ENCODE peak calls at places on chromosomes 2 and 18, in four cellular contexts. K, L, J and U are unnamed samples.

GRCh38 chr2:138415891-138416494 is 85.6 kb upstream of the SPOPL start:
- DNase-seq in K (no peak), L (no peak), J (no peak), U (no peak)

GRCh38 chr2:22375094-22375493 is 1009.9 kb upstream of the KLHL29 start:
- DNase-seq in K (no peak), L (no peak), J (no peak), U (peak)

GRCh38 chr2:126676814-126677538 is 21.0 kb downstream of the GYPC start:
- DNase-seq in K (no peak), L (peak), J (no peak), U (no peak)

GRCh38 chr2:210663574-210663973 is 107.2 kb downstream of the CPS1 start:
- DNase-seq in K (no peak), L (no peak), J (peak), U (no peak)

GRCh38 chr2:224145751-224146355 is 106.8 kb upstream of the SERPINE2 start:
- DNase-seq in K (peak), L (no peak), J (peak), U (no peak)

GRCh38 chr18:31203086-31203793 is 40.6 kb upstream of the DSC1 start:
- DNase-seq in K (no peak), L (no peak), J (peak), U (no peak)

GRCh38 chr2:21261591-21261990 is 137.8 kb downstream of the TDRD15 start:
- DNase-seq in K (no peak), L (no peak), J (no peak), U (no peak)

GRCh38 chr18:79869591-79870368 is 72.0 kb downstream of the KCNG2 start:
- DNase-seq in K (no peak), L (no peak), J (no peak), U (no peak)

GRCh38 chr18:76405761-76406356 is 89.2 kb downstream of the ZNF516 start:
- DNase-seq in K (peak), L (peak), J (peak), U (peak)

GRCh38 chr2:233053928-233054774 is 6.0 kb upstream of the INPP5D start:
- DNase-seq in K (peak), L (peak), J (peak), U (peak)

GRCh38 chr2:12678189-12678588 is 38.5 kb upstream of the TRIB2 start:
- DNase-seq in K (no peak), L (no peak), J (no peak), U (no peak)

DNA sequence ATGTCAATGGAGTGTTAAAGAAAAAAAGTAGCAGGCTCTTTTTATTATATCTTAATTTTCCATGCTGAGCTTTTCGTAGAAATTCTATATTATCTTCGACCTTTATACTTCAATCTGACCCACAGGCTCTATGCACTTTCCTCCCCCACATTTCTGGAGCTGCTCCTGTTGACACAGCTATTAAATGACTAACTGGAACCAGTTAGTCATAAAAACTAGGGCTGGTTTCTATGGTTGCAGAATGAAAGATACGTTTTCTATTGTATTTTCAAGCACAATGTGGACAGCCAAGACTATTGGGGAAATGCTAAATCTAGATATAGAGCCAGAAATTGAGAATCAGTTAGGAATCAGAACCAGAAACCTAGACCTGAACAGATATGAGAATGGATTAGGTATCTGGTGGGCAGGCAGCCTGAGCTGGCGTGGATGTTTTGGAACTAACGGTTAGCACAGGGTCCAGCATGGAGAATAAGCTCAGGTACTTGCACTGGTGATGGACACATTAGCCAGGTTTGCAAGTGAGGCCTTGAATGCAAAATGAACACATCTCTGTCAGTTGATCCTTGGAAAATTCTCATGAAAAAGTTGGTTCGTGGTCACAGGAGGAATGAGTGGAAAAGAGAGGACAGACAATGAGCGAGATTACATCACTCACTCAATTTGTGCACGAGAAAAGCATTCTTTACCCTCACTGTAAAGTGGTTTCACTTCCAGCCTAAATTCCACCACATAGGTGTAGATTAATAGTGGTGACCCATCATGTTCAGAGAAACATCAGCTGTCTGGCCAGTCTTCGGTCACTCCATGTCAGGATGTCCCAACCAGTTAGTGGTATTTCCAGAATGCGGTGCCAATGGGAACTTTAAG is 144.6 kb upstream of the EPHA4 start:
- DNase-seq in K (peak), L (no peak), J (no peak), U (no peak)
- TF ChIP-seq ESRRA in K (no peak), L (no peak), J (no peak), U (no peak)

GRCh38 chr18:58552057-58552461 is 76.8 kb downstream of the ALPK2 start:
- DNase-seq in K (no peak), L (no peak), J (peak), U (no peak)
- TF ChIP-seq JUN in K (no peak), L (no peak), J (no peak), U (no peak)

DNA sequence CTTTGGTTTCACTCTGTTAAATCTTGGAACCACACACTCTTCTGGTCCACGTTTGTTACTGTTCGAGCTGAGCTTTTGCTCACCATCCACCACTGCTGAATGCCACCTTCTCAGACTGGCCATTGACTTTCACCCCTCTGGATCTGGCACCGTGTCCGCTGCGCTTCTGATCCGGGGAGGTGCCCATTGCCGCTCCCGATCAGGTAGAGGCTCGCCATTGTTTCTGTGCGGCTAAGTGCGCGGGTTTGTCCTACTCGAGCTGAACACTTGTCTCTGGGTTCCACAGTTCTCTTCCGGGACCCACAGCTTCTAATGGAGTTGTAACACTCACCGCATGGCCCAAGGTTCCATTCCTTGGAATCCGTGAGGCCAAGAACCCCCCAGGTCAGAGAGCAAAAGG is 72.8 kb downstream of the LCLAT1 start:
- DNase-seq in K (no peak), L (no peak), J (no peak), U (no peak)
- TF ChIP-seq ESRRA in K (no peak), L (no peak), J (no peak), U (no peak)

GRCh38 chr18:44626807-44627206 is 53.9 kb upstream of the SETBP1 start:
- DNase-seq in K (no peak), L (no peak), J (no peak), U (no peak)

GRCh38 chr18:44630118-44630517 is 50.6 kb upstream of the SETBP1 start:
- DNase-seq in K (no peak), L (no peak), J (no peak), U (no peak)

GRCh38 chr18:44624052-44624451 is 56.6 kb upstream of the SETBP1 start:
- DNase-seq in K (no peak), L (no peak), J (no peak), U (no peak)

GRCh38 chr18:44625367-44625766 is 55.3 kb upstream of the SETBP1 start:
- DNase-seq in K (no peak), L (no peak), J (no peak), U (no peak)

DNA sequence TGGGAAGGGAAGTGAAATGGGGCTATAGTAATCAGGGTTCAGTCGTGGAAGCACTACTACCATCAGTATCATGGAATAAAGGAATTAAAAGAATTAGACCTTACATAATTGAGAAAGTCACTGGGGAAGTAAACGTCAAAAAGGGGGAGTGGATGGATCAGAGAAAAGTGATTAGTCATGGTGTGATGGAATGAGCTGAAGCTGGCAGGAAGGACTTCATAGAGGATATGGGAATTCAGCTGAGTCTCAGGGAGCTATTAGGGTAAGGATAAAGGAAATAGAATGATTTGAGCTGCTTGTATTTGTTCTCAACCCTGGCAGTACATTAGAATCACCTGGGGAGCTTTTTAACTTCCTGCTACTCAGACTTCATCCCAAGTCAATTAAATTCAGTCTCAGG is 53.4 kb upstream of the SETBP1 start:
- DNase-seq in K (no peak), L (no peak), J (no peak), U (no peak)
- TF ChIP-seq JUN in K (no peak), L (no peak), J (no peak), U (no peak)

GRCh38 chr2:242041816-242042215 is 172.3 kb downstream of the RTP5 start:
- DNase-seq in K (no peak), L (no peak), J (no peak), U (no peak)
- TF ChIP-seq ESRRA in K (no peak), L (no peak), J (no peak), U (no peak)